ENCODE peak calls at places on chromosomes 5 and 9, in five cellular contexts. N, P, R, Y and V are unnamed samples.

GRCh38 chr5:10634056-10634455 is 70.2 kb downstream of the ANKRD33B start:
- DNase-seq in N (no peak), P (no peak), R (no peak), Y (no peak), V (no peak)

GRCh38 chr9:19371942-19372341 is 8.1 kb downstream of the RPS6 start:
- DNase-seq in N (no peak), P (peak; percentile 48), R (no peak), Y (peak; percentile 54), V (no peak)

GRCh38 chr9:10250200-10250599 is 362.6 kb downstream of the PTPRD start:
- DNase-seq in N (no peak), P (no peak), R (no peak), Y (peak; percentile 78), V (no peak)

GRCh38 chr9:92763721-92764380 is 782 bp downstream of the BICD2 start:
- DNase-seq in N (peak; percentile 35), P (no peak), R (peak; percentile 93), Y (no peak), V (no peak)

GRCh38 chr5:136249678-136250266 is 56.8 kb upstream of the SMIM32 start:
- DNase-seq in N (peak; percentile 75), P (peak; percentile 70), R (no peak), Y (peak; percentile 89), V (peak; percentile 70)

GRCh38 chr5:112116372-112116771 is 302.7 kb downstream of the EPB41L4A start:
- DNase-seq in N (no peak), P (no peak), R (no peak), Y (no peak), V (no peak)

GRCh38 chr5:114362197-114362976 is 517 bp downstream of the KCNN2 start:
- DNase-seq in N (peak; percentile 39), P (peak; percentile 20), R (peak; percentile 74), Y (no peak), V (no peak)

GRCh38 chr9:87065981-87066380 is 118.7 kb upstream of the GAS1 start:
- DNase-seq in N (no peak), P (no peak), R (no peak), Y (peak; percentile 32), V (no peak)

GRCh38 chr9:122954253-122954691 is 13.5 kb downstream of the RABGAP1 start:
- DNase-seq in N (no peak), P (no peak), R (no peak), Y (peak; percentile 74), V (no peak)

GRCh38 chr5:73436535-73437125 is 11.9 kb downstream of the FOXD1 start:
- DNase-seq in N (no peak), P (no peak), R (no peak), Y (peak; percentile 52), V (no peak)

GRCh38 chr9:33044677-33045282 is 19.7 kb downstream of the DNAJA1 start:
- DNase-seq in N (peak; percentile 63), P (peak; percentile 67), R (no peak), Y (peak; percentile 40), V (peak; percentile 54)

GRCh38 chr5:73822989-73823339 is 197.0 kb downstream of the ARHGEF28 start:
- DNase-seq in N (no peak), P (peak; percentile 25), R (no peak), Y (peak; percentile 62), V (peak; percentile 41)

GRCh38 chr5:132714456-132715307 is 22.7 kb downstream of the KIF3A start:
- DNase-seq in N (no peak), P (peak; percentile 7), R (no peak), Y (peak; percentile 33), V (no peak)

GRCh38 chr9:88826651-88827245 is 164.5 kb upstream of the S1PR3 start:
- DNase-seq in N (no peak), P (no peak), R (no peak), Y (peak; percentile 81), V (no peak)

GRCh38 chr5:109721741-109722140 is 32.0 kb downstream of the MAN2A1 start:
- DNase-seq in N (no peak), P (no peak), R (no peak), Y (no peak), V (no peak)

GRCh38 chr5:159184236-159184635 is 25.1 kb downstream of the RNF145 start:
- DNase-seq in N (no peak), P (no peak), R (no peak), Y (peak; percentile 72), V (no peak)

GRCh38 chr5:115898656-115899055 is 56.9 kb downstream of the AP3S1 start:
- DNase-seq in N (no peak), P (no peak), R (no peak), Y (peak; percentile 30), V (no peak)

GRCh38 chr9:8978334-8978733 is 1178.8 kb upstream of the DMAC1 start:
- DNase-seq in N (no peak), P (no peak), R (no peak), Y (no peak), V (peak; percentile 0)
- TF ChIP-seq CTCF in N (no peak), P (no peak), R (no peak), Y (no peak), V (no peak)

GRCh38 chr9:131801811-131802210 is 61.9 kb upstream of the RAPGEF1 start:
- DNase-seq in N (no peak), P (no peak), R (no peak), Y (no peak), V (no peak)
- TF ChIP-seq CTCF in N (no peak), P (no peak), R (no peak), Y (peak; percentile 14), V (no peak)

DNA sequence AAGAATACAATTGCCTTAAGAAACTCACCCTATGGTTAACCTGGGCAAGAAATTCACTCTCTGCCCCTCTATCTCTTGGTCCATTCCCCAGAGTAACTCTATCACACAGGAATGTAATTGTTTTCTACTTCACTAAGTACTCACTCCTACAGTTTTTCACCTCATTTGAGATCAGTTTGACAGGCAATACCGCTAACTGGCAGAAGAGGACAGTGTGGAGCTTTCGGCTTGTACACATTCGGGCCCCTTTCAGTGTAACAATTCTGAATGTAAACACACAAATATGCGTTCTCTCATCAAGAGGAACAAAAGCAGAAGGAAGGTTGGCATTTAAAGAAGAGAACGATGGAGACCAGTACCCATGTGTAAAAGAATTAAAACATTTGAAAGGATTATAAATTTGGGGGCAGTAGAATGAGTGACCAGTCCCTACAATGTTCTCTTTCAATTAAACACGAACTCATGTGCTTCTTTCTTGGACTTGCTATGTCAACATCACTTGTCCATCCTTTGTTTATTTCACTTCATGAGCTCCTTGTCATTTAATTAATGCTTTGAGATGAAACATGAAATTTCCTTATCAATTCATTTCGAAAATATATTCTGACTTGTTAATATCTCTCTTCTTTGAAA is 188.5 kb upstream of the GRAMD2B start:
- DNase-seq in N (peak; percentile 50), P (peak; percentile 19), R (no peak), Y (peak; percentile 66), V (peak; percentile 17)
- TF ChIP-seq CTCF in N (peak; percentile 88), P (no peak), R (no peak), Y (peak; percentile 96), V (peak; percentile 66)

DNA sequence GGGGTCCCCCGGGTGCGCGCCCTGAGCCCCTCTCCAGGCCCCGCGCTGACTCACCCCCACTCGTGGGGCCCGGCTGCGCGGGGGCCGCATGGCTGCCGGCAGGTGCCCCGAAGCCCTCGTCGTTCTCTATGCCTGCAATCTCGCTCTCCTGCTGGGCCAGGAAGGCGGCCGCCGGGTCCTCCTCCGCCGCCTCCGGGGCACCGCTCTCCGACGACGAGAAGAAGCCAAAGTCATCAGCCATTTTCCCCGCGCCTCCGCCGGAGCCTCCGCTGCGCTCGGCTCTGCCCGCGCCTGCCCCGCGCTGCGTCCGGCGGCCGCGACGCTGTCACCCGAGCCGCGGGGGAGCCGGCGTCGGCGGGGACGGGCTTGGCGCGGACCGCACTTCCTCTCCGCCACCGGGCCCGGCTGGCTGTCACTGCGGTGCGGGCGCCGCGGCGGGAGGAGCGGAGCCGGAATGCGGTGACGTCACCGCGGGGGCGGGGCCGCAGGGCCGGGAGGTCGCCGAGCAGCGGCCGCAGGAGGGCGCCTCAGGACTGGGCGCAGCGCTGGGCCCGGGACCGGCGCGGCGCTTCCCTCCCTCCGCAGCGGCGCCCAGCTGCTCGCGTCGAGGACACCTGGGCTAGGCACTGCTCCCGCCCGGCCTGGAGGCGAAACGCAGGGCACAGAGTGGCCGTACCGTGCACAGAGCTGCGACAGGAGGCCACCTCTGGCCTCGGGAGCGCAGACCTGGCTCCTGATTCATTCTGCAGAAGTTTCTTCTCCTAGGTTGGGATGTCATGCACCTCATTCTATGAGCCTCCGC is at the start of gene CLTB:
- DNase-seq in N (peak; percentile 85), P (peak; percentile 87), R (peak; percentile 99), Y (peak; percentile 84), V (peak; percentile 85)
- TF ChIP-seq CTCF in N (peak; percentile 84), P (peak; percentile 99), R (peak; percentile 92), Y (peak; percentile 33), V (peak; percentile 38)